ENCODE peak calls at places on chromosomes 2 and 18, in six cellular contexts. L, E, F, G, O and X are unnamed samples.

GRCh38 chr2:230881840-230882239 is 17.1 kb downstream of the ITM2C start:
- DNase-seq in L (no peak), E (peak; percentile 6), F (no peak), G (no peak), O (no peak), X (no peak)

GRCh38 chr18:45621068-45621511 is 5.8 kb downstream of the SLC14A2 start:
- DNase-seq in L (peak; percentile 14), E (peak; percentile 16), F (peak; percentile 69), G (no peak), O (peak; percentile 34), X (no peak)

GRCh38 chr2:75799859-75800258 is 89.1 kb upstream of the GCFC2 start:
- DNase-seq in L (no peak), E (no peak), F (no peak), G (no peak), O (no peak), X (no peak)

GRCh38 chr2:169619946-169620345 is 35.8 kb downstream of the PPIG start:
- DNase-seq in L (no peak), E (no peak), F (no peak), G (no peak), O (no peak), X (no peak)

GRCh38 chr2:221612171-221612570 is 40.1 kb upstream of the EPHA4 start:
- DNase-seq in L (no peak), E (no peak), F (no peak), G (no peak), O (no peak), X (no peak)

GRCh38 chr18:10872297-10872696 is 277.1 kb downstream of the PIEZO2 start:
- DNase-seq in L (no peak), E (no peak), F (no peak), G (no peak), O (no peak), X (no peak)

GRCh38 chr2:7419814-7420213 is 502.6 kb downstream of the RNF144A start:
- DNase-seq in L (no peak), E (no peak), F (no peak), G (no peak), O (no peak), X (no peak)

GRCh38 chr2:121052023-121052422 is 233.0 kb downstream of the TFCP2L1 start:
- DNase-seq in L (peak; percentile 13), E (no peak), F (no peak), G (no peak), O (no peak), X (no peak)

GRCh38 chr2:62471816-62472215 is 34.2 kb downstream of the TMEM17 start:
- DNase-seq in L (no peak), E (no peak), F (no peak), G (no peak), O (no peak), X (no peak)

GRCh38 chr18:8802031-8802679 is 96.8 kb downstream of the MTCL1 start:
- DNase-seq in L (no peak), E (no peak), F (no peak), G (no peak), O (no peak), X (no peak)
- H3K27ac ChIP-seq in L (no peak overlapping the region), E (peak overlapping the region; percentile 59), F (no peak overlapping the region), G (no peak overlapping the region), O (peak overlapping the region; percentile 99), X (no peak overlapping the region)

GRCh38 chr2:8761529-8762164 is 75.8 kb downstream of the KIDINS220 start:
- DNase-seq in L (peak; percentile 36), E (no peak), F (peak; percentile 54), G (no peak), O (peak; percentile 49), X (no peak)
- TF ChIP-seq CTCF in L (peak; percentile 60), E (peak; percentile 51), F (peak; percentile 69), G (peak; percentile 32), O (peak; percentile 86), X (no peak)

GRCh38 chr2:186496401-186496800 is 10.3 kb downstream of the ZC3H15 start:
- DNase-seq in L (no peak), E (no peak), F (no peak), G (no peak), O (no peak), X (no peak)

GRCh38 chr2:186498834-186499233 is 12.8 kb downstream of the ZC3H15 start:
- DNase-seq in L (no peak), E (no peak), F (no peak), G (no peak), O (no peak), X (no peak)

GRCh38 chr2:186497928-186498327 is 11.9 kb downstream of the ZC3H15 start:
- DNase-seq in L (no peak), E (no peak), F (no peak), G (no peak), O (no peak), X (no peak)

GRCh38 chr2:186493564-186494085 is 7.6 kb downstream of the ZC3H15 start:
- DNase-seq in L (no peak), E (no peak), F (no peak), G (no peak), O (no peak), X (no peak)
- TF ChIP-seq EP300 in L (no peak), E (no peak), F (no peak), G (no peak), O (no peak), X (no peak)

DNA sequence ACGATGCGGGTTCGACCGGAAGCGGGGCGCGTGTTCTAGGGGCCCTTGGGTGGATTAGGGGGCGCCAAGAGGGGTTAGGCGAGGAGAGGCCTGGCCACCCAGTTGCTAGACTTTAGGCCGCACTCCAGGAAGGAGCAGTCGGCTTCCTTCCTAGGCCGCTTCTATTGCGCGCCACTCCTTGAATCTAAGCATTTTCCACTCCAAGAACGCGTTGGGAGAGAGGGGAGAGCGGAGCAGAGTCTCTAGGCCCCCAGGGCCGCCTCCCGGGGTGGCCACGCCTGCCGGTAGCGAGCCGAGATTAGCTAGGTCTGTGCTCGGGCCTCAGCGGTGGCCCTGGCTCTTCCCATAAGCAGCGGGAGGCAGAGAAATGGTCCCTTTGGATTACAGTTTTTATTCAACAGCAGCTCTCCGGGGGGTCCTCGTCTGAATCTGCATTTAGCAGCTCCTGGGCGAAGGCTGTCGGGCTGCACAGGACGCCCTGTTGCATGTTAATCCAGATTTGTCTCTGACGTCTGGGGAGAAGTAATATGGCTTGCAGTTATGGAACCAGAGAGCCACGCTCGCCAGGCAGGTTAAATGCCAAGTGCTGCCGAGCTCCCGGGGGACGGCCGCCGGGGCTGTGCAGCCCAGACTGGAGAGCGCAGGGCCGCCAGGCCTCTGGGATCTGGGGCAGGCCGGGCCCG is 11.4 kb downstream of the MEIS1 start:
- DNase-seq in L (no peak), E (no peak), F (no peak), G (no peak), O (no peak), X (peak; percentile 83)
- H3K27ac ChIP-seq in L (no peak overlapping the region), E (peak overlapping the region; percentile 92), F (no peak overlapping the region), G (peak overlapping the region; percentile 74), O (no peak overlapping the region), X (peak overlapping the region; percentile 95)

GRCh38 chr2:98608118-98608961 is at the start of the genes COA5 and UNC50:
- DNase-seq in L (peak; percentile 86), E (peak; percentile 92), F (peak; percentile 95), G (peak; percentile 95), O (peak; percentile 83), X (peak; percentile 98)
- TF ChIP-seq CTCF in L (peak; percentile 42), E (peak; percentile 9), F (peak; percentile 9), G (peak; percentile 5), O (no peak), X (peak; percentile 15)

DNA sequence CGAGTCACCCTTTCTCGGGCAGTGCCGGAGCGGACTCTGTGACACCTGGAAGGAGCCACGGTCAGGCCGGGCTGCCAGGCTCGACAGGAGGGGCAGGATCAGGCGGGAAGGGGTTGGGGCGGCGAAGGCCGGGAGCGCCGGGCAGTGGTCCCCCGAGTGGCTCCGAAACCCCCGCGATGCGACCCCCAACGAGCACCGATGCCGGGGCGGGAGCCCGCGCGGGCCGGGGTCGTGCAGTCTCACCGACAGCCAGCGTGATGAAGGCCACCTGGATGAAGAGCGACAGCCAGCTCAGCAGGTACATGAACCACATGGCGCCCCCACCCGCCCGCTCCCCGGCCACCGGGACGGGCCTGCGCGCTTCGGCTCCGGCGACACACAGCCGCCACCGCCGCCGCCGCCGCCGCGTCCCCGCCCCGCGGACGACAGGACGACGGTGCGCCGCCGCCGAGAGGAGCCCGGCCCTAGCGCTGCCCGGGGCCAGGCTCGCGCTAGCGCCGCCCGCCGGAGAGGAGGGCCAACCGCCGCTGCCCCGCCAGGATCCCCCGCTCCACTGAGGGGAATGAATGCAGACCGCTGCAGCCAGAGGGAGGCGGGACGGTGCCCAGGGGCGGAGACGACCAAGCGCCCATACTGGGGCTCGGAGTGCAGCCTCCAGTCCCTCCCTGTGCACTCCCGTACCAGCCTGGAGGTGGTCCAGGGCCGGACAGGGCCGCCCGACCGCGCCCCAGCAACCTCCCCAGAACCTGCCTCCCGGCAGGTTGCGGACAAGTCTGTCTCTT is at the start of gene TEX261:
- DNase-seq in L (peak; percentile 84), E (peak; percentile 93), F (peak; percentile 91), G (peak; percentile 94), O (peak; percentile 92), X (peak; percentile 93)
- TF ChIP-seq EP300 in L (no peak), E (no peak), F (peak; percentile 6), G (no peak), O (no peak), X (no peak)

GRCh38 chr18:14928396-14928795 is 180.4 kb downstream of the ANKRD30B start:
- DNase-seq in L (no peak), E (no peak), F (no peak), G (peak; percentile 31), O (no peak), X (no peak)

GRCh38 chr18:14922965-14923565 is 175.1 kb downstream of the ANKRD30B start:
- DNase-seq in L (no peak), E (no peak), F (no peak), G (peak; percentile 55), O (no peak), X (no peak)

GRCh38 chr18:14927701-14928100 is 179.7 kb downstream of the ANKRD30B start:
- DNase-seq in L (no peak), E (no peak), F (no peak), G (no peak), O (no peak), X (no peak)

GRCh38 chr18:14924226-14924625 is 176.3 kb downstream of the ANKRD30B start:
- DNase-seq in L (no peak), E (no peak), F (no peak), G (peak; percentile 24), O (no peak), X (no peak)

DNA sequence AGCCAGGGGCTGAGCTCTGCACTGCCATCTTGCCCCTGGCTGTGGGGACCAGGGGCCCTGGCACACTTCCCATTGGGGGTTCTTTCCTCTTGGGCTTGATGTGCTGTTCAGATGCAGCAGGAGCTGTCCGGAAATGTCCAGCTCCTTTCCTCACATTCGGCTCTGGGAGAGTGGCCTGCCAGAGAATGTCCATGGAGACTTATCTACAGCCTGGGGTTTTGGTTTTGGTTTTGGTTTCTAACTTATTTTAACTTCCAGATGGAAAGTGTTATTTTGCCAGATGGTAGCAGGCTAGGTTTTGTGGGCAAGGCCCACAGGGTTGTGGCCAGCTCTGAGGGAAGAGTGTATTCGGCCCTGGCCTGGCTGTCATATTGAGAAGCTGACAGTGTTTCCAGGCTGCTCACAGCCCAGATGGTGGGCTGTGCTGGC is 177.3 kb downstream of the ANKRD30B start:
- DNase-seq in L (no peak), E (no peak), F (no peak), G (peak; percentile 64), O (no peak), X (no peak)
- H3K27ac ChIP-seq in L (no peak overlapping the region), E (no peak overlapping the region), F (no peak overlapping the region), G (no peak overlapping the region), O (no peak overlapping the region), X (no peak overlapping the region)

DNA sequence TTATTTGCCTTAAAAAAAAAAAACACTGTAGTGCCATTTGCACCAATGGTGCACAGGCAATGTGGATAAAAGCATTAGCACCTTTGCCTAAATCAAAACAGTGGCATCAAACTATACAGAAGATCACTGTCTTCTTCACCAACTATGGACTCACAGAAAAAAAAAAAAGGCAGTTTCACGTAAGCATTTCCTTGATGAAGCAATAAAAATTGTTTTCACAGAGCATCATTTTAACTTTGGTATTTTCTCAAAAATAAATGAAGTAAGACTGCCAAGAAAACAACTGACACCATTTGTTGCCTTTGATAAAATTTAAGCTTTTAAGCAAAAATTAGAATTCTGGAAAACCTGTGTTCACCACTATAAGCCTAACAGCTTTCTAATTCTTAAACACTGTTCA is 21.2 kb downstream of the METTL8 start:
- DNase-seq in L (no peak), E (no peak), F (no peak), G (no peak), O (no peak), X (no peak)
- TF ChIP-seq CTCF in L (no peak), E (no peak), F (no peak), G (no peak), O (no peak), X (no peak)